ENCODE peak calls at places on chromosome 2, in seven cellular contexts. W is lower lobe of right lung; I is ovary; E is CD8-positive, alpha-beta T cell; V is endodermal cell; M is substantia nigra; P is GM23338. J is an unnamed sample.

GRCh38 chr2:125160947-125161346 is 1135.9 kb downstream of the CNTNAP5 start:
- DNase-seq in W (no peak), I (no peak), E (no peak), V (no peak), M (no peak), P (no peak), J (no peak)

GRCh38 chr2:46954951-46955571 is 39.5 kb upstream of the MCFD2 start:
- DNase-seq in W (no peak), I (peak), E (no peak), V (peak), M (no peak), P (no peak), J (peak)

GRCh38 chr2:63053889-63054725 is 3.5 kb downstream of the OTX1 start:
- DNase-seq in W (no peak), I (peak), E (no peak), V (peak), M (no peak), P (peak), J (no peak)

GRCh38 chr2:238873401-238873801 is 25.5 kb downstream of the TWIST2 start:
- DNase-seq in W (no peak), I (no peak), E (no peak), V (no peak), M (no peak), P (no peak), J (no peak)

GRCh38 chr2:39524061-39524460 is 87.0 kb upstream of the MAP4K3 start:
- DNase-seq in W (no peak), I (no peak), E (no peak), V (no peak), M (no peak), P (no peak), J (no peak)

GRCh38 chr2:209426432-209426831 is 2.6 kb downstream of the MAP2 start:
- DNase-seq in W (no peak), I (no peak), E (no peak), V (peak), M (no peak), P (peak), J (no peak)

GRCh38 chr2:26299488-26300092 is 46.4 kb upstream of the SELENOI start:
- DNase-seq in W (no peak), I (no peak), E (no peak), V (peak), M (no peak), P (peak), J (no peak)

GRCh38 chr2:19540739-19541503 is 182.5 kb upstream of the OSR1 start:
- DNase-seq in W (no peak), I (no peak), E (no peak), V (no peak), M (no peak), P (no peak), J (no peak)

GRCh38 chr2:84038866-84039265 is 420.2 kb downstream of the SUCLG1 start:
- DNase-seq in W (no peak), I (no peak), E (no peak), V (no peak), M (no peak), P (no peak), J (no peak)

GRCh38 chr2:46849080-46849715 is 66.4 kb downstream of the MCFD2 start:
- DNase-seq in W (no peak), I (no peak), E (no peak), V (no peak), M (no peak), P (no peak), J (no peak)

GRCh38 chr2:15909157-15909556 is 31.2 kb upstream of the MYCN start:
- DNase-seq in W (no peak), I (no peak), E (no peak), V (no peak), M (no peak), P (no peak), J (no peak)

GRCh38 chr2:128139624-128140023 is 48.6 kb downstream of the UGGT1 start:
- DNase-seq in W (no peak), I (no peak), E (no peak), V (no peak), M (no peak), P (no peak), J (no peak)

GRCh38 chr2:156602552-156602933 is 166.4 kb downstream of the GPD2 start:
- DNase-seq in W (no peak), I (no peak), E (no peak), V (no peak), M (no peak), P (no peak), J (no peak)

GRCh38 chr2:239731998-239732665 is 293.0 kb downstream of the NDUFA10 start:
- DNase-seq in W (no peak), I (peak), E (no peak), V (no peak), M (no peak), P (no peak), J (no peak)

GRCh38 chr2:220575963-220576362 is 948.5 kb downstream of the SLC4A3 start:
- DNase-seq in W (no peak), I (no peak), E (no peak), V (no peak), M (no peak), P (no peak), J (no peak)

DNA sequence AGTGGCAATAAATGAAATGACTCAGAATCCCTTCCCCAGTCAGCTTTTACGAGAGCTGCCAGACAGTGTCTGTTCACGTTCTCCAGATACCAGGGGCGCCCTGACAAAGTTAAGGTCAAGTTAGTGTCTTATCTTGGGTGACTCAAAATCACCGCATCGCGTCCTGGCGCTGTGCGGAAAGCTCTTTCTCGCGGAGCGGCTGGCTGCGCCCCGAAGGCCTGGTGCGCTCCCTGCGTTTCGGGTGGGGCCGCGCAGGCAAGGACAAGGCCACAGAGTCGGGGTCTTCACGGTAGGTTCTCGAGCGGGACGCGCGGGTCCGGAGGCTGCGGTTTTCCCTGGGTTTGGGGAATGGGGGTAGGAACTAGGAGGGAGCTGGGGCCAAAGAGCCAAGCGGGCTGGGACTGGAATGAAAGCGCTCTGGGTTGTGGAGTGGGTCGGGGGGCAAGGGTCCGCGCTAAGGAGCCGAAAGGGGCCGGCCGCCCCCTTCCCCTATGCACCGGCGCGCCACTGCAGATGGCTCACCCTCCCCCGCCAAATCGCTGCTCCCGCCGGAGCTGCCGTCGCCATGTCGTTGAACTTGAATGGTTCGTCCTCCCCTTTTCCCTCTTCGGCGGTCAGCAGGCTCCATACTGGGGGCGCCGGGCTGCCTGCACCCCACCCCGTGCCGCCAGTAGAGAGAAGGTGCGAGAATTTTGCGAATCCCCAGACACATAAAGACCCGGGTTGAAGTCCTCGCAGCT is 2.6 kb upstream of the HOXD11 start:
- DNase-seq in W (no peak), I (no peak), E (no peak), V (peak), M (no peak), P (peak), J (no peak)
- H3K27ac ChIP-seq in W (no peak), I (no peak), E (no peak), V (no peak), M (no peak), P (no peak), J (no peak)

GRCh38 chr2:86048383-86048701 is 57.3 kb downstream of the POLR1A start:
- DNase-seq in W (no peak), I (peak), E (no peak), V (no peak), M (no peak), P (no peak), J (no peak)
- H3K27ac ChIP-seq in W (no peak), I (no peak), E (no peak), V (no peak), M (no peak), P (no peak), J (no peak)

GRCh38 chr2:187526776-187527175 is 27.5 kb downstream of the TFPI start:
- DNase-seq in W (no peak), I (no peak), E (no peak), V (no peak), M (no peak), P (no peak), J (no peak)

GRCh38 chr2:187519419-187520120 is 34.7 kb downstream of the TFPI start:
- DNase-seq in W (no peak), I (no peak), E (no peak), V (peak), M (no peak), P (peak), J (no peak)

GRCh38 chr2:187525164-187525900 is 28.9 kb downstream of the TFPI start:
- DNase-seq in W (no peak), I (no peak), E (no peak), V (no peak), M (no peak), P (no peak), J (no peak)

GRCh38 chr2:187520121-187520624 is 34.1 kb downstream of the TFPI start:
- DNase-seq in W (no peak), I (no peak), E (no peak), V (no peak), M (no peak), P (no peak), J (no peak)

DNA sequence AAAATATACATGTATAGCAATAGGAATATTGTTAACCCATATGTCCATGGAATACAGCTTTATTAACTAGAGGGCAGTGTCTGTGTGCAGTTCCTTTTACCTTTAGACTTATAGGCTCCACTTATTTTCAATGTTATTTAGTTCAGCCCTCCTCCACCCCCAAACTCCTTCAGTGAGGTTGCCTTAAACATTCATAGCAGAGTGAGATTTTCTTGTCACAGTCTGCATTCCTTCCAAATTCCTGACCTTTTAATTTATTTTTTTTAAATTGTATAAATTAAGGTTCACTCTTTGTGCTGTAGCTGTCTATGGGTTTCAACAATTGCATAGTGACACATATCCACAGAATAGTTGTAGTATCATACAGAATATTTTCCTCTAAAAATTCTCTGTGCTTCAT is 30.9 kb downstream of the TFPI start:
- DNase-seq in W (no peak), I (no peak), E (no peak), V (no peak), M (no peak), P (no peak), J (no peak)
- H3K27ac ChIP-seq in W (no peak), I (no peak), E (no peak), V (no peak), M (no peak), P (no peak), J (no peak)

GRCh38 chr2:1654696-1655374 is 89.5 kb downstream of the PXDN start:
- DNase-seq in W (no peak), I (peak), E (no peak), V (peak), M (no peak), P (no peak), J (no peak)
- H3K27ac ChIP-seq in W (no peak), I (peak), E (no peak), V (no peak), M (no peak), P (no peak), J (peak)

GRCh38 chr2:131156452-131157149 is 51.5 kb downstream of the PLEKHB2 start:
- DNase-seq in W (no peak), I (no peak), E (no peak), V (peak), M (no peak), P (no peak), J (peak)
- H3K27ac ChIP-seq in W (no peak), I (no peak), E (no peak), V (no peak), M (no peak), P (no peak), J (no peak)

GRCh38 chr2:232139786-232140562 is 178.5 kb downstream of the DIS3L2 start:
- DNase-seq in W (no peak), I (no peak), E (no peak), V (no peak), M (no peak), P (no peak), J (no peak)
- H3K27ac ChIP-seq in W (no peak), I (no peak), E (no peak), V (no peak), M (no peak), P (no peak), J (no peak)

DNA sequence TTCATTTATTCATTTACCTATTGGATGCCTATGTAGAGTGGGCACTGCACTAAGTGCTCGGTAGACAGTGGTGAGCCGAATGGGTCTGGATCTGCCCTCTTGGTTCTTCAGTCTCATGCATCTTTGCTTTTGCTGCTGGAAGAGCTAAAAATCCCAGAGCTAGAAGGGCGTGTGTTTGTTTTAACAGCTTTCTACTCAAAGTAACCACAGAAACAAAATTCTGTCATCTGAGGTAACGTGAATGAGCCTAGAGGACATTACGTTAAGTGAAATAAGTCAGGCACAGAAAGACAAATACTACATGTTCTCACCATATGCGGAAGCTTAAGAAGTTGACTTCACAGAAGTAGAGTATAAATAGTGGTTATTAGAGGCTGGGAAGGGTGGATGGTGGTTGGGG is 119.8 kb downstream of the PLB1 start:
- DNase-seq in W (no peak), I (no peak), E (no peak), V (no peak), M (no peak), P (no peak), J (no peak)
- H3K27ac ChIP-seq in W (no peak), I (no peak), E (peak), V (no peak), M (no peak), P (no peak), J (no peak)

GRCh38 chr2:120914839-120915521 is 179.3 kb downstream of the GLI2 start:
- DNase-seq in W (peak), I (peak), E (no peak), V (peak), M (no peak), P (no peak), J (peak)
- H3K27ac ChIP-seq in W (no peak), I (peak), E (no peak), V (no peak), M (no peak), P (no peak), J (peak)

DNA sequence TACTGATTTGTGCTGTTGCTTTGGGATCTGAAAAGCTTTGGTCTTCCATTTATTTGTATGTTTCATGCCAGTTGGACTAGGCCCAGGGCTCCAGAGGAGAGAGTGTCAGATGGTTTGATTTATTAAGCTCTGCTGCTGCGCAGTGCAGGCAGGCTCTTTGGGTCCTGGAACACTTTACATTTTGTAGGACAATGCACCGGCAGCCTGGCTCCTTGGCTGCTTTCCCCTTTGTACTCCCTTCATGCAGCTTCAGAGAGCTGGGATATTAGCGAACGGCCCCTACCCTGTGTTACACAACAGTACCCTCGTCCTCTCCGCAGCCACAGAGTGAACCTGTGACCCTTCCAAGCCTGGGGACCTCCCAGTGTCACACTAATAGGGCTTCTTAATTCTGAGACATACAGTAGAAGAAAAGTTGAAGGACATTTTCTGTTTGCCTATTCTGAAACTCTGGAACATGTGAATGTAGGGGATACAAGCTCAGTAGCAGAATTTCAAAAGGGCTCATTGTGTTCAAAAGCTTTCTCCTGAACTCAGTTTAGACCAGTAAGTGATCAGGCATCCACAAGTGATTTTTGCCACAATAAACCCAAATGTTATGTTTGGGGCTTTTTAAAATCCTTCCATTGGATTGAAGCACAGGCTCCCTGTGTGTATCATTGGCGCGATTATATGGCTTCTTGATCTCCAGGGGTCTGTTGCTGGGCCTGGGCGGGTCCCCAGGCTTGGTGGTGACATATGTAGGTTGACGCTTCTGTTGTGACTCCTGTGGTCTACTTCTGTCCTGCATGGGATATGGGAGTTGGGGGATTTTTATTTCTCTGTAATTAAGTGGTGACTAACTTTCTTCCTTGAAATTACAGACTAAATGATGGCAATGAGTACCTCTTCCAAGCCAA is 56.5 kb upstream of the EML6 start:
- DNase-seq in W (no peak), I (peak), E (no peak), V (no peak), M (peak), P (no peak), J (peak)
- H3K27ac ChIP-seq in W (peak), I (peak), E (no peak), V (peak), M (peak), P (no peak), J (peak)

GRCh38 chr2:29031046-29031445 is 43.3 kb downstream of the PCARE start:
- DNase-seq in W (no peak), I (no peak), E (no peak), V (no peak), M (no peak), P (no peak), J (no peak)
- H3K27ac ChIP-seq in W (no peak), I (no peak), E (no peak), V (no peak), M (no peak), P (no peak), J (no peak)